ENCODE peak calls at places on chromosomes 2 and 18, in six cellular contexts. Q is testis, Z is psoas muscle, J is Peyer's patch, V is heart left ventricle, W is fibroblast of mammary gland. M is an unnamed sample.

GRCh38 chr2:54122171-54122935 is 6.9 kb downstream of the ACYP2 start:
- DNase-seq in Q (no peak), Z (no peak), J (no peak), V (no peak), W (no peak), M (no peak)

GRCh38 chr2:6957910-6958615 is 40.9 kb downstream of the RNF144A start:
- DNase-seq in Q (no peak), Z (peak; percentile 75), J (no peak), V (no peak), W (peak; percentile 87), M (no peak)

GRCh38 chr18:63681449-63682381 is 20.0 kb upstream of the SERPINB3 start:
- DNase-seq in Q (no peak), Z (no peak), J (no peak), V (no peak), W (no peak), M (no peak)

GRCh38 chr2:40719414-40719813 is 267.5 kb upstream of the SLC8A1 start:
- DNase-seq in Q (no peak), Z (no peak), J (no peak), V (no peak), W (peak; percentile 11), M (no peak)

GRCh38 chr2:151437630-151438029 is 27.9 kb downstream of the RIF1 start:
- DNase-seq in Q (no peak), Z (no peak), J (no peak), V (no peak), W (peak; percentile 44), M (no peak)

GRCh38 chr2:175468699-175469098 is 287.2 kb upstream of the ATP5MC3 start:
- DNase-seq in Q (no peak), Z (no peak), J (no peak), V (no peak), W (no peak), M (no peak)

GRCh38 chr2:182642328-182642727 is 73.7 kb upstream of the DNAJC10 start:
- DNase-seq in Q (peak; percentile 54), Z (peak; percentile 68), J (peak; percentile 77), V (peak; percentile 26), W (peak; percentile 71), M (no peak)

GRCh38 chr18:4547126-4547525 is 92.0 kb upstream of the DLGAP1 start:
- DNase-seq in Q (no peak), Z (no peak), J (no peak), V (no peak), W (no peak), M (no peak)

GRCh38 chr2:79099140-79099686 is 11.4 kb upstream of the REG1B start:
- DNase-seq in Q (no peak), Z (no peak), J (no peak), V (no peak), W (no peak), M (no peak)

GRCh38 chr18:32770651-32771168 is 2.1 kb downstream of the KLHL14 start:
- DNase-seq in Q (no peak), Z (no peak), J (no peak), V (no peak), W (no peak), M (no peak)

GRCh38 chr2:104406273-104406726 is 447.6 kb upstream of the POU3F3 start:
- DNase-seq in Q (no peak), Z (no peak), J (no peak), V (no peak), W (peak; percentile 4), M (no peak)

GRCh38 chr2:33617989-33618388 is 18.9 kb upstream of the FAM98A start:
- DNase-seq in Q (no peak), Z (no peak), J (no peak), V (no peak), W (no peak), M (no peak)

GRCh38 chr2:170086117-170086688 is 91.7 kb upstream of the MYO3B start:
- DNase-seq in Q (no peak), Z (no peak), J (no peak), V (no peak), W (no peak), M (no peak)

GRCh38 chr2:136021406-136021805 is 36.0 kb upstream of the DARS1 start:
- DNase-seq in Q (no peak), Z (no peak), J (no peak), V (no peak), W (no peak), M (no peak)

GRCh38 chr2:219475697-219476604 is 22.7 kb upstream of the GMPPA start:
- DNase-seq in Q (peak; percentile 85), Z (peak; percentile 80), J (peak; percentile 87), V (peak; percentile 67), W (peak; percentile 51), M (peak; percentile 87)

GRCh38 chr2:238308177-238308576 is 12.1 kb upstream of the TRAF3IP1 start:
- DNase-seq in Q (no peak), Z (no peak), J (no peak), V (no peak), W (no peak), M (no peak)

GRCh38 chr2:164599954-164600589 is 21.2 kb downstream of the GRB14 start:
- DNase-seq in Q (peak; percentile 82), Z (no peak), J (peak; percentile 46), V (no peak), W (peak; percentile 77), M (no peak)

GRCh38 chr18:55912071-55912470 is 324.1 kb upstream of the TCF4 start:
- DNase-seq in Q (peak; percentile 17), Z (no peak), J (no peak), V (no peak), W (no peak), M (no peak)

GRCh38 chr2:10665833-10666232 is 23.9 kb downstream of the NOL10 start:
- DNase-seq in Q (no peak), Z (no peak), J (no peak), V (no peak), W (no peak), M (no peak)
- TF ChIP-seq CTCF in Q (no peak), Z (no peak), J (no peak), V (no peak), W (no peak), M (no peak)

DNA sequence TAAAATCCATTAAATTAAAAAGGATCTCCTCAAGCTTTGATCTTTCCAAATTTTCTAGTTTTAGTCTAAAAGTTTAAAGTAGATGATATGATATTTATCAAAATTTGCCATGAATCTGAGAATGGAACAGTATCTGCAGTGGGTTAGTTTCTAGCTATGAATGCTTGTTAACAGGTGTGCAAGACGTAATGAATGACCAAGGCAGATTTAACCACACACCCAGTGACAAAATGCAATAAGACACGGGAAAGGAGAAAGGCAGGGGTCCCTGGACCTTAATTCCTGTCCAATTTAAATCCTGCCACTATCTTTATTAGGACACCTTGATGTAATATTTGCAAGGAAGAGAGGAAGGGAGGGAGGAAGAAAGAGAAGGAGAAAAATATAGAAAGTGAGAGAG is 30.5 kb upstream of the PEX13 start:
- DNase-seq in Q (no peak), Z (no peak), J (no peak), V (no peak), W (no peak), M (no peak)
- TF ChIP-seq CTCF in Q (no peak), Z (no peak), J (no peak), V (no peak), W (no peak), M (no peak)

DNA sequence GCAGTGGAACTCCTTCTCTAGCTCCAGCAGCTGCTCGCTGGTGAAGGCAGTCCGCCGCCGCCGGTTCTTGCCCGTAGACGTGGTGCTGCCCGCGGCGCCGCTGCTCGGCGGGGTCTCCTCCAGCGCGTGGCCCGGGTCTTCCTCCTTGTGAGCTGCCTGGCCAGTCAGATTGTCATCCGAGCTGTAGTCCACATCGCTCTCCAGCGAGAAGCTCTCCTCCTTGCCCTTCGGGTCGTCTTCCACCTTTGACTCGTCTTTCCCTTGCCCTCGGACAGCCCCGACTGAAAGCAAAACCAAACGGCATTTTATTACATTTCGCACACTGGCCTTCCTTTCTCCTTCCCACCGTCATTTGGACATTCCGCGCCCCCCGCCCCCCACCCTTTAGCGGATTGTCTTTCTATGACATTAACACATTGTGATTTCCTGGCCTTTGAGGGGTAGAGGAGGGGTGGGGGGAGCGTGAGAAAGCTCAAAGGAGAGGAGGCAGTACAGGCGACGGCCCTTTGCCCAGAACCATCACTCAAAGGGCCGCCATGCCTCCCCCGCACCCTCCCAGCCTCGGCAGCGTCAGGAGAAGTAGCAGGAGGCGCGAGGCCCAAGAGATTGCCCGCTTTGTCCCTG is 1.9 kb downstream of the GBX2 start:
- DNase-seq in Q (peak; percentile 33), Z (no peak), J (no peak), V (no peak), W (no peak), M (no peak)
- TF ChIP-seq CTCF in Q (no peak), Z (no peak), J (no peak), V (no peak), W (no peak), M (no peak)

DNA sequence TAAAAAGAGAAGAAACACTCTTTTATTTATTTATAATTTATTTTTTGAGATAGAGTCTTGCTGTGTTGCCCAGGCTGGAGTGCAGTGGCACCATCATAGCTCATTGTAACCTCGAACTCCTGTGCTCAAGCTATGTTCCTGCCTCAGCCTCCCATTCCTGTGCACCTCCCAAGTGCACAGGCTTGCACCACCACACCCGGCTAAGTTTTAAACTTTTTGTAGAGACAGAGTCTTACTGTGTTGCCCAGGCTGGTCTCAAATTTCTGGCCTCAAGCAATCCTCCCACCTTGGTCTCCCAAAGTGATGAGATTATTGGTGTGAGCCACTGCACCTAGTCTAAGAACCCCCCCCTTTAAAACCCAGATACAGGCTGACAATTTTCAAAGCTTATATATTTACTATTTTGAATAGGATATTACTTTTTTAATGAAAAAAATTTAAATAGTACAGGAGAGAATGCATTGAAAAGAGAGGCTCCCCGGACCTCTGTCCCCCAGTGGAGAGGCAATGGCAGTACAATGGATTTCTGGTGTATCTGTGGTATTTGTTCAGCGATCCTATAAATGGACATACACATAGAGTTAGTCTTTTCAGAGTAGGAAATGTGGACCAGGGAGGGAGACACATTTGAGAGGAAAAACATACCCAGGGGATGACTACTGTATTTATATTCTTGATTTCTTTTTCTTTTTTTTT is 48.1 kb upstream of the CNOT11 start:
- DNase-seq in Q (no peak), Z (no peak), J (no peak), V (no peak), W (no peak), M (no peak)
- TF ChIP-seq CTCF in Q (no peak), Z (no peak), J (no peak), V (peak; percentile 12), W (peak; percentile 26), M (no peak)

GRCh38 chr2:127642706-127643697 is 3.0 kb upstream of the GPR17 start:
- DNase-seq in Q (no peak), Z (no peak), J (no peak), V (no peak), W (no peak), M (no peak)

GRCh38 chr2:127641846-127642510 is 4.0 kb upstream of the GPR17 start:
- DNase-seq in Q (no peak), Z (no peak), J (no peak), V (no peak), W (no peak), M (no peak)

GRCh38 chr2:127644661-127645394 is 1.1 kb upstream of the GPR17 start:
- DNase-seq in Q (no peak), Z (no peak), J (no peak), V (no peak), W (no peak), M (no peak)

GRCh38 chr2:127645395-127646291 is at the start of gene GPR17:
- DNase-seq in Q (no peak), Z (peak; percentile 49), J (no peak), V (no peak), W (no peak), M (no peak)

GRCh38 chr2:127643698-127644660 is 2.0 kb upstream of the GPR17 start:
- DNase-seq in Q (no peak), Z (no peak), J (no peak), V (no peak), W (no peak), M (no peak)
- TF ChIP-seq CTCF in Q (no peak), Z (no peak), J (no peak), V (peak; percentile 21), W (no peak), M (no peak)

GRCh38 chr2:191231995-191232394 is 13.2 kb upstream of the MYO1B start:
- DNase-seq in Q (no peak), Z (no peak), J (no peak), V (no peak), W (peak; percentile 84), M (no peak)
- TF ChIP-seq CTCF in Q (peak; percentile 40), Z (no peak), J (no peak), V (peak; percentile 66), W (peak; percentile 74), M (no peak)